ENCODE peak calls at places on chromosomes 3 and 15, in six cellular contexts. T is tibial artery, B is upper lobe of right lung, A is adrenal gland, O is tibial nerve, C is Panc1. L is an unnamed sample. For H3K4me1, the result is how much of the 10 kb centered on the place peaks cover.

GRCh38 chr15:64582202-64582601 is 121.8 kb downstream of the ZNF609 start:
- DNase-seq in T (no peak), B (no peak), A (no peak), C (no peak), O (no peak), L (no peak)

GRCh38 chr15:64901141-64901540 is 10.6 kb upstream of the ANKDD1A start:
- DNase-seq in T (no peak), B (no peak), O (no peak), C (no peak), A (no peak), L (no peak)

GRCh38 chr3:114447950-114448479 is 154.2 kb downstream of the TIGIT start:
- DNase-seq in C (no peak), T (no peak), B (no peak), A (no peak), O (no peak), L (no peak)

GRCh38 chr3:10848261-10848660 is 32.2 kb downstream of the SLC6A11 start:
- DNase-seq in C (no peak), O (no peak), T (no peak), B (no peak), A (no peak), L (no peak)

GRCh38 chr15:67063689-67064606 is 1.5 kb upstream of the SMAD3 start:
- DNase-seq in O (no peak), A (no peak), B (peak), T (no peak), C (no peak), L (no peak)

GRCh38 chr15:101501703-101502373 is 12.3 kb upstream of the PCSK6 start:
- DNase-seq in B (no peak), C (no peak), O (no peak), T (no peak), A (peak), L (no peak)

GRCh38 chr3:49377483-49377882 is 19.3 kb upstream of the GPX1 start:
- DNase-seq in A (no peak), C (no peak), T (no peak), B (no peak), O (no peak), L (no peak)

GRCh38 chr3:142098974-142099373 is 50.4 kb downstream of the TFDP2 start:
- DNase-seq in B (no peak), T (no peak), O (no peak), C (no peak), A (no peak), L (no peak)

GRCh38 chr15:55552926-55553325 is 35.2 kb downstream of the PYGO1 start:
- DNase-seq in O (no peak), T (no peak), B (no peak), C (no peak), A (peak), L (no peak)

GRCh38 chr3:12648384-12648959 is 15.4 kb downstream of the RAF1 start:
- DNase-seq in C (no peak), B (no peak), O (no peak), A (peak), T (no peak), L (no peak)
- H3K4me1 ChIP-seq in C (under half), B (half or more), O (under half), A (under half), T (under half), L (under half)

GRCh38 chr3:64187065-64187959 is 38.0 kb downstream of the PRICKLE2 start:
- DNase-seq in B (no peak), A (peak), C (peak), O (peak), T (no peak), L (peak)
- TF ChIP-seq CTCF in B (no peak), A (no peak), C (no peak), O (no peak), T (no peak), L (no peak)

GRCh38 chr3:126264952-126265351 is 84.6 kb upstream of the ALDH1L1 start:
- DNase-seq in O (no peak), C (no peak), A (no peak), T (no peak), B (peak), L (peak)

GRCh38 chr3:126267976-126268615 is 87.7 kb upstream of the ALDH1L1 start:
- DNase-seq in C (no peak), B (no peak), T (no peak), O (no peak), A (no peak), L (no peak)

GRCh38 chr3:126267169-126267975 is 87.0 kb upstream of the ALDH1L1 start:
- DNase-seq in T (peak), A (peak), O (peak), B (peak), C (no peak), L (peak)

GRCh38 chr3:126266850-126267168 is 86.4 kb upstream of the ALDH1L1 start:
- DNase-seq in A (no peak), T (no peak), O (no peak), C (no peak), B (no peak), L (no peak)

GRCh38 chr3:126266291-126266840 is 86.0 kb upstream of the ALDH1L1 start:
- DNase-seq in A (peak), C (no peak), B (peak), O (peak), T (peak), L (peak)
- H3K27ac ChIP-seq in A (peak), C (peak), B (peak), O (peak), T (peak), L (peak)

GRCh38 chr15:45185903-45186770 is 1.6 kb downstream of the SHF start:
- DNase-seq in B (no peak), O (no peak), C (no peak), A (no peak), T (no peak), L (no peak)
- H3K4me1 ChIP-seq in B (under half), O (under half), C (under half), A (under half), T (under half), L (under half)

GRCh38 chr3:50550079-50550736 is 17.3 kb downstream of the C3orf18 start:
- DNase-seq in B (peak), O (peak), A (peak), T (peak), C (no peak), L (no peak)

GRCh38 chr3:50552058-50552435 is 15.5 kb downstream of the C3orf18 start:
- DNase-seq in O (no peak), B (no peak), C (no peak), A (no peak), T (no peak), L (no peak)

GRCh38 chr3:50549226-50549625 is 18.3 kb downstream of the C3orf18 start:
- DNase-seq in B (no peak), A (no peak), C (no peak), T (no peak), O (no peak), L (no peak)

GRCh38 chr3:50552598-50552997 is 14.9 kb downstream of the C3orf18 start:
- DNase-seq in O (no peak), A (no peak), C (no peak), T (no peak), B (no peak), L (no peak)

GRCh38 chr3:50551293-50552057 is 16.1 kb downstream of the C3orf18 start:
- DNase-seq in B (no peak), A (no peak), T (no peak), C (no peak), O (no peak), L (no peak)
- TF ChIP-seq CTCF in B (no peak), A (no peak), T (no peak), C (no peak), O (no peak), L (no peak)

GRCh38 chr15:59278120-59278519 is 71.5 kb downstream of the LDHAL6B start:
- DNase-seq in B (no peak), T (no peak), A (no peak), O (no peak), C (no peak), L (no peak)
- H3K27ac ChIP-seq in B (no peak), T (no peak), A (no peak), O (peak), C (peak), L (no peak)

DNA sequence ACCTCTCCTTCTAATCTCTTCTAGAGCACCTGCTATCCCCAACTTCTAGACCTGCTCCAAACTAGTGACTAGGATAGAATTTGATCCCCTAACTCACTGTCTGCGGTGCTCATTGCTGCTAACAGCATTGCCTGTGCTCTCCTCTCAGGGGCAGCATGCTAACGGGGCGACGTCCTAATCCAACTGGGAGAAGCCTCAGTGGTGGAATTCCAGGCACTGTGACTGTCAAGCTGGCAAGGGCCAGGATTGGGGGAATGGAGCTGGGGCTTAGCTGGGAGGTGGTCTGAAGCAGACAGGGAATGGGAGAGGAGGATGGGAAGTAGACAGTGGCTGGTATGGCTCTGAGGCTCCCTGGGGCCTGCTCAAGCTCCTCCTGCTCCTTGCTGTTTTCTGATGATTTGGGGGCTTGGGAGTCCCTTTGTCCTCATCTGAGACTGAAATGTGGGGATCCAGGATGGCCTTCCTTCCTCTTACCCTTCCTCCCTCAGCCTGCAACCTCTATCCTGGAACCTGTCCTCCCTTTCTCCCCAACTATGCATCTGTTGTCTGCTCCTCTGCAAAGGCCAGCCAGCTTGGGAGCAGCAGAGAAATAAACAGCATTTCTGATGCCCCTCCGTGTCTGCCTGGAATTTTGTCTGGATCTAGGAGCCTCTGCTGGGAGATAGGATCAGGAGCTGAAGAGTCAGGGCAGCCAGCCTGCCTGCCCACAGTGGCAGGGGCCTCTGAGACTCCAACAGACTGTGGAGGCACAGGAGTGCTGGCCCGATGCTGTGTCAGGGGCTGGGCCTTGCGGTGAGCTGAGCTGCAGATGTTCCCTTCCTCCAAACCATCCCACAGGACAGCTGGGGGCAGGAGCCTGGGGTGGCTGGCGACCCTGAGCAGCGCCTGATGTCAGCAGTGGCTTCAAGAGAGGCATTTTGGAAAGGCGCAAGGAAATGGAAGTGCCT is 3.0 kb downstream of the ISLR start:
- DNase-seq in T (peak), A (peak), C (no peak), B (peak), O (no peak), L (peak)
- H3K4me1 ChIP-seq in T (under half), A (under half), C (under half), B (under half), O (under half), L (under half)

GRCh38 chr15:40366204-40367037 is 8.4 kb downstream of the DISP2 start:
- DNase-seq in T (no peak), C (no peak), A (no peak), O (no peak), B (peak), L (no peak)
- TF ChIP-seq CTCF in T (no peak), C (no peak), A (no peak), O (no peak), B (no peak), L (no peak)

L was measured in ascending aorta.